ENCODE peak calls at places on chromosomes 11 and 22, in ten cellular contexts. L, Q, B, U, G, M, K, J, W and Z are unnamed samples.

GRCh38 chr22:26460202-26460601 is 23.4 kb downstream of the HPS4 start:
- DNase-seq in Q (no peak), G (no peak), W (no peak), B (no peak), L (no peak), U (no peak), J (no peak), M (no peak), K (no peak), Z (no peak)

GRCh38 chr22:29733362-29734322 is 13.8 kb downstream of the CABP7 start:
- DNase-seq in Q (no peak), G (no peak), B (no peak), J (no peak), M (no peak), L (no peak), K (peak), U (no peak), W (no peak), Z (peak)

GRCh38 chr11:16936643-16937042 is 77.6 kb downstream of the PLEKHA7 start:
- DNase-seq in K (no peak), B (no peak), W (no peak), L (no peak), G (no peak), U (no peak), M (no peak), Q (peak), J (no peak), Z (no peak)

GRCh38 chr11:96061094-96061493 is 137.2 kb upstream of the MTMR2 start:
- DNase-seq in K (no peak), M (no peak), J (no peak), G (no peak), U (no peak), Q (no peak), B (no peak), W (no peak), L (no peak), Z (no peak)

GRCh38 chr22:42613869-42614268 is 814 bp downstream of the POLDIP3 start:
- DNase-seq in L (no peak), M (no peak), K (no peak), W (no peak), B (no peak), G (no peak), U (no peak), Q (no peak), J (no peak), Z (no peak)

GRCh38 chr22:49514656-49515055 is 313.0 kb downstream of the BRD1 start:
- DNase-seq in U (no peak), M (no peak), J (no peak), B (no peak), K (no peak), L (no peak), W (no peak), Q (peak), G (no peak), Z (no peak)

GRCh38 chr11:9738126-9738525 is 74.2 kb downstream of the SWAP70 start:
- DNase-seq in G (no peak), W (no peak), B (no peak), L (no peak), K (no peak), J (no peak), Q (no peak), U (no peak), M (no peak), Z (no peak)

GRCh38 chr11:123197711-123198110 is 2.7 kb upstream of the CLMP start:
- DNase-seq in W (no peak), K (no peak), G (peak), B (no peak), M (no peak), Q (no peak), U (peak), J (peak), L (no peak), Z (peak)

GRCh38 chr22:23192133-23192532 is 11.8 kb downstream of the BCR start:
- DNase-seq in K (peak), W (no peak), Q (peak), G (no peak), L (no peak), U (no peak), M (peak), J (no peak), B (peak), Z (no peak)

GRCh38 chr11:94993400-94993943 is 20.0 kb downstream of the KDM4D start:
- DNase-seq in B (no peak), Q (no peak), U (no peak), L (no peak), J (no peak), K (no peak), W (no peak), M (no peak), G (no peak), Z (no peak)

GRCh38 chr11:102933627-102934026 is 21.9 kb downstream of the MMP13 start:
- DNase-seq in B (no peak), L (no peak), K (no peak), U (no peak), G (no peak), W (no peak), J (no peak), M (no peak), Q (no peak), Z (no peak)

GRCh38 chr11:31940396-31941037 is 129.4 kb upstream of the PAX6 start:
- DNase-seq in L (no peak), K (no peak), J (no peak), Q (no peak), B (no peak), U (peak), W (no peak), G (no peak), M (no peak), Z (no peak)

GRCh38 chr11:73393479-73394415 is 17.5 kb downstream of the RELT start:
- DNase-seq in U (peak), W (peak), M (peak), K (peak), Q (peak), B (peak), L (peak), G (peak), J (peak), Z (peak)

GRCh38 chr11:2211113-2211971 is 39.7 kb upstream of the TH start:
- DNase-seq in G (no peak), L (peak), K (peak), W (peak), M (peak), J (no peak), Q (peak), U (no peak), B (no peak), Z (no peak)

GRCh38 chr11:33321483-33321882 is 64.3 kb downstream of the HIPK3 start:
- DNase-seq in B (no peak), G (no peak), U (no peak), Q (no peak), L (no peak), W (no peak), K (no peak), M (no peak), J (no peak), Z (no peak)

GRCh38 chr11:72239296-72239848 is 4.6 kb downstream of the PHOX2A start:
- DNase-seq in J (peak), B (peak), L (no peak), Q (no peak), G (peak), K (no peak), M (no peak), U (peak), W (no peak), Z (peak)

GRCh38 chr22:27491888-27492287 is 309.7 kb downstream of the MN1 start:
- DNase-seq in L (no peak), J (no peak), Q (no peak), B (no peak), G (no peak), U (no peak), W (no peak), M (no peak), K (no peak), Z (no peak)

GRCh38 chr22:49934891-49935557 is 16.6 kb downstream of the CRELD2 start:
- DNase-seq in W (no peak), J (peak), U (no peak), K (peak), G (no peak), M (peak), B (peak), Q (peak), L (no peak), Z (peak)

GRCh38 chr11:65781152-65781961 is 581 bp upstream of the AP5B1 start:
- DNase-seq in Q (no peak), K (no peak), G (no peak), L (peak), W (no peak), B (peak), J (no peak), U (no peak), M (peak), Z (no peak)

GRCh38 chr22:30604723-30605122 is 2.3 kb upstream of the TCN2 start:
- DNase-seq in U (no peak), L (no peak), K (no peak), M (no peak), J (no peak), Q (no peak), B (no peak), W (no peak), G (no peak), Z (no peak)

GRCh38 chr11:1387521-1387920 is 2.2 kb upstream of the BRSK2 start:
- DNase-seq in U (no peak), J (no peak), G (no peak), K (no peak), B (peak), W (no peak), M (no peak), L (no peak), Q (no peak), Z (no peak)

GRCh38 chr11:69409812-69410645 is 71.4 kb upstream of the LINC01488 start:
- DNase-seq in B (no peak), W (no peak), G (no peak), M (no peak), K (no peak), U (no peak), L (no peak), Q (no peak), J (no peak), Z (no peak)
- TF ChIP-seq CTCF in B (no peak), W (no peak), G (no peak), M (no peak), K (no peak), U (no peak), L (no peak), Q (no peak), J (no peak), Z (no peak)

GRCh38 chr11:5688482-5688881 is 1.1 kb upstream of the TRIM22 start:
- DNase-seq in L (no peak), K (no peak), J (no peak), G (no peak), W (no peak), M (no peak), Q (no peak), B (no peak), U (no peak), Z (no peak)
- TF ChIP-seq CTCF in L (no peak), K (no peak), J (no peak), G (no peak), W (no peak), M (no peak), Q (no peak), B (no peak), U (no peak), Z (no peak)

GRCh38 chr11:44565008-44565745 is at the start of gene CD82:
- DNase-seq in U (peak), W (peak), K (peak), Q (peak), B (peak), G (peak), L (peak), M (peak), J (peak), Z (peak)
- TF ChIP-seq CTCF in U (peak), W (no peak), K (peak), Q (no peak), B (peak), G (no peak), L (peak), M (no peak), J (peak), Z (peak)

GRCh38 chr11:81449588-81450155 is 1284.0 kb downstream of the FAM181B start:
- DNase-seq in G (no peak), J (no peak), L (no peak), B (no peak), U (no peak), W (no peak), Q (no peak), M (no peak), K (no peak), Z (peak)
- TF ChIP-seq CTCF in G (no peak), J (no peak), L (no peak), B (no peak), U (no peak), W (no peak), Q (no peak), M (no peak), K (no peak), Z (no peak)

GRCh38 chr22:47148510-47148909 is 386.1 kb downstream of the TBC1D22A start:
- DNase-seq in M (no peak), G (no peak), Q (no peak), L (no peak), B (no peak), J (no peak), W (no peak), K (no peak), U (no peak), Z (no peak)

GRCh38 chr22:47146391-47146790 is 383.9 kb downstream of the TBC1D22A start:
- DNase-seq in Q (no peak), G (no peak), J (no peak), U (no peak), K (no peak), B (no peak), M (no peak), L (no peak), W (no peak), Z (no peak)

GRCh38 chr22:47145883-47146282 is 383.4 kb downstream of the TBC1D22A start:
- DNase-seq in W (no peak), B (no peak), G (no peak), M (no peak), J (no peak), L (no peak), K (no peak), U (no peak), Q (no peak), Z (no peak)

GRCh38 chr22:47147572-47147971 is 385.1 kb downstream of the TBC1D22A start:
- DNase-seq in K (no peak), L (no peak), M (no peak), Q (no peak), G (no peak), W (no peak), U (no peak), J (no peak), B (no peak), Z (no peak)

DNA sequence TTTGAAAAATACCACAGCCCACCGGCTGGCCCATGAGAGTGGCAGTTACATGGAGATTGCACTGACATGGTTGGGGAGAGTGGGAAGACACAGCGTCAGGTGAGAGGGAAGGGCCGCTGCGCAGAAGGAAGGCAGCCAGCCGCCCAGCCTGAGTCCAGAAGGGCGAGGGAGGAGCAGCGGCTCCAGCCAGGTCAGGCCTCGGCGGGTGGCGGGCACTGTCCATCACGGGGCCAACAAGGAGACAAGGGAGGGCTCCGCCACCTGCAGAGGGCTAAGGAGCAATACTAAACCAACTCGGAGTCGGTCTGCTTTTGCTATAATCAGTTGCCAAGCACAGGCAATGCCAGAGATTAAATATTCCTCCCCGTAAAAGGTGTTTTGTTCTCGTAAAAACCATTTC is 384.5 kb downstream of the TBC1D22A start:
- DNase-seq in Q (no peak), W (no peak), K (no peak), M (no peak), G (no peak), B (no peak), J (no peak), U (no peak), L (no peak), Z (no peak)
- TF ChIP-seq CTCF in Q (no peak), W (no peak), K (no peak), M (no peak), G (no peak), B (no peak), J (no peak), U (no peak), L (no peak), Z (no peak)

GRCh38 chr11:129195682-129196081 is 3.6 kb upstream of the ARHGAP32 start:
- DNase-seq in M (no peak), Q (no peak), J (no peak), B (no peak), G (no peak), U (no peak), W (no peak), L (no peak), K (no peak), Z (no peak)
- TF ChIP-seq CTCF in M (no peak), Q (no peak), J (no peak), B (no peak), G (no peak), U (no peak), W (no peak), L (no peak), K (no peak), Z (no peak)